ENCODE peak calls at places on chromosome 15, in seven cellular contexts. U, B, E, D, S, G and J are unnamed samples.

GRCh38 chr15:23647421-23648375 is at the start of gene MAGEL2:
- DNase-seq in G (no peak), S (no peak), E (peak), U (no peak), D (no peak), B (no peak), J (no peak)

GRCh38 chr15:92853222-92853621 is 46.9 kb upstream of the CHD2 start:
- DNase-seq in S (no peak), G (no peak), D (no peak), E (no peak), U (no peak), B (no peak), J (no peak)

GRCh38 chr15:57885435-57885834 is 178.9 kb downstream of the POLR2M start:
- DNase-seq in G (no peak), E (no peak), U (no peak), S (no peak), B (no peak), D (no peak), J (no peak)

GRCh38 chr15:77506311-77507150 is 85.8 kb downstream of the HMG20A start:
- DNase-seq in S (peak), B (no peak), U (no peak), E (no peak), G (no peak), D (no peak), J (peak)

GRCh38 chr15:49734831-49735508 is 114.1 kb downstream of the DTWD1 start:
- DNase-seq in D (no peak), S (no peak), U (no peak), E (no peak), G (no peak), B (no peak), J (no peak)

GRCh38 chr15:58063612-58064011 is 1.9 kb downstream of the ALDH1A2 start:
- DNase-seq in S (no peak), B (no peak), E (no peak), D (no peak), U (no peak), G (no peak), J (no peak)

GRCh38 chr15:50774450-50774849 is 8.9 kb upstream of the SPPL2A start:
- DNase-seq in U (no peak), G (peak), S (no peak), D (no peak), E (no peak), B (no peak), J (no peak)

GRCh38 chr15:92901053-92901761 is 1.1 kb downstream of the CHD2 start:
- DNase-seq in S (no peak), U (no peak), B (no peak), E (no peak), G (peak), D (no peak), J (no peak)

GRCh38 chr15:66760358-66760967 is 58.4 kb downstream of the SMAD6 start:
- DNase-seq in S (no peak), B (no peak), U (peak), G (no peak), D (no peak), E (no peak), J (peak)

GRCh38 chr15:74656935-74657535 is 38.8 kb downstream of the EDC3 start:
- DNase-seq in S (no peak), G (no peak), E (no peak), U (no peak), D (no peak), B (no peak), J (no peak)

GRCh38 chr15:42020713-42021273 is at the start of gene PLA2G4E:
- DNase-seq in U (no peak), B (no peak), E (no peak), D (no peak), S (no peak), G (no peak), J (no peak)

GRCh38 chr15:58065445-58066041 is at the start of gene ALDH1A2:
- DNase-seq in U (peak), B (no peak), D (peak), E (peak), S (peak), G (no peak), J (peak)

GRCh38 chr15:42903388-42904324 is 16.9 kb downstream of the TTBK2 start:
- DNase-seq in S (no peak), G (no peak), D (no peak), B (no peak), E (no peak), U (no peak), J (no peak)

GRCh38 chr15:100867476-100867875 is 12.2 kb upstream of the ALDH1A3 start:
- DNase-seq in S (no peak), E (no peak), G (no peak), U (no peak), D (no peak), B (no peak), J (no peak)

GRCh38 chr15:68536331-68537095 is 42.3 kb upstream of the CORO2B start:
- DNase-seq in U (no peak), E (no peak), D (no peak), G (no peak), S (no peak), B (no peak), J (no peak)

GRCh38 chr15:45064386-45064785 is 41.4 kb downstream of the SORD start:
- DNase-seq in D (no peak), U (no peak), G (peak), B (no peak), S (no peak), E (no peak), J (no peak)

GRCh38 chr15:96268421-96269204 is 61.9 kb upstream of the NR2F2 start:
- DNase-seq in G (no peak), U (no peak), E (no peak), S (no peak), D (no peak), B (no peak), J (no peak)

GRCh38 chr15:31236184-31237041 is 90.2 kb upstream of the KLF13 start:
- DNase-seq in E (peak), B (no peak), S (peak), U (peak), G (peak), D (no peak), J (peak)

GRCh38 chr15:80309769-80310384 is 57.9 kb upstream of the CTXND1 start:
- DNase-seq in S (no peak), U (no peak), B (no peak), E (peak), G (no peak), D (no peak), J (no peak)

GRCh38 chr15:83210619-83211018 is 3.0 kb upstream of the HDGFL3 start:
- DNase-seq in B (no peak), E (peak), U (no peak), G (no peak), D (no peak), S (no peak), J (no peak)

GRCh38 chr15:76999996-77000395 is 5.1 kb downstream of the PSTPIP1 start:
- DNase-seq in E (no peak), D (no peak), S (no peak), U (peak), B (no peak), G (no peak), J (no peak)

GRCh38 chr15:90924375-90924774 is 8.0 kb downstream of the HDDC3 start:
- DNase-seq in G (no peak), E (no peak), D (no peak), S (no peak), B (no peak), U (no peak), J (no peak)

GRCh38 chr15:22973286-22973685 is 6.9 kb downstream of the CYFIP1 start:
- DNase-seq in U (no peak), G (peak), B (no peak), D (no peak), S (no peak), E (no peak), J (no peak)

GRCh38 chr15:60591491-60592385 is 112.8 kb upstream of the ICE2 start:
- DNase-seq in U (peak), E (peak), D (peak), B (peak), S (peak), G (peak), J (peak)

GRCh38 chr15:54017911-54018310 is 39.7 kb downstream of the UNC13C start:
- DNase-seq in U (no peak), S (no peak), D (no peak), G (no peak), E (no peak), B (no peak), J (no peak)

DNA sequence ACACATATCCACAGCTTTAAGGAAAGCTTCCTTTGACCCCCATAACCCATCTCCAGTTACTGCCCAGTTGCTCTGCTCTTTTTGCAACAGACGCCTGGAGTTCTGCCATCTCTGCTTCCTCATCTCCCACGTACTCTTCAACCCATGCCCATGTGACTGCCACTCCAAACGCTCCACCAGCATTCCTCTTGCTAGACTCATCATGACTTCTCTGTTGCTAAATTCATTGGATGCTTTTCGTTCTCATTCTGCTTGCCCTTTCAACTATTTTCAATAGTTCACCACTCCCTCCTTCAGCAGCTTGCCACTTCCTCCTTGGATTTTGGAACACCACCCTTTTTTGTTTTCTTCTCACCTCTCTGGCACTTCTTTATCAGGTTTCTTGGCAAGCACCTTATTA is 2.7 kb upstream of the KNSTRN start:
- DNase-seq in E (no peak), U (peak), G (no peak), S (peak), B (no peak), D (no peak), J (no peak)
- H3K27ac ChIP-seq in E (peak), U (no peak), G (no peak), S (peak), B (no peak), D (no peak), J (peak)

DNA sequence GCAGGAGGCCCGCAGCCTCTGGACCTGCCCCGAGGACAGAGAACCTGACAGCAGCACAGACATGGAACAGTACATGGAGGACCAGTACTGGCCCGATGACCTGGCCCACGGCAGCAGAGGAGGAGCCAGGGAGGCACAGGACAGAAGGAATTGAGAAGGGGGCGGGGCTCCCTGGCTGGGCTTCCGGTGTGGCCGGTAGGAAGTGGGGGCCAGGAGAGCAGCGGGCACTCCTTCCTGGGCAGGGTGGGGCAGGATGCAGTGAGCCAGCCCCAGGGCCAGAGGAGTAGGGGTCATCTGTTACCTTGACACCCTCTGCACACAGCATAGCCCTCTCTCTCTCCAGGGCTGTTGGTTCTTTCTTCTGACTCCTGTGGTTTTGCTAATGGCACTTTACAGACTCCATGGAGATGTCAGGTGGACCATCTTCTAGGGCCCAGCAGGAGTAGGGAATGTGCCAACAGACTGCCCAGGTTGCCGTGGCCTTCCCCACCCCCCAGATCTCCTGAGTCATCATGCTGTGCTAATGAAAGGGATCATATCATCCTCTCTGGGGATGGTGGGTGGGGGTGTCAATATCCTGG is 8.6 kb upstream of the ISG20 start:
- DNase-seq in S (no peak), U (no peak), E (no peak), D (no peak), B (no peak), G (no peak), J (no peak)
- H3K27ac ChIP-seq in S (peak), U (no peak), E (no peak), D (peak), B (no peak), G (peak), J (no peak)

DNA sequence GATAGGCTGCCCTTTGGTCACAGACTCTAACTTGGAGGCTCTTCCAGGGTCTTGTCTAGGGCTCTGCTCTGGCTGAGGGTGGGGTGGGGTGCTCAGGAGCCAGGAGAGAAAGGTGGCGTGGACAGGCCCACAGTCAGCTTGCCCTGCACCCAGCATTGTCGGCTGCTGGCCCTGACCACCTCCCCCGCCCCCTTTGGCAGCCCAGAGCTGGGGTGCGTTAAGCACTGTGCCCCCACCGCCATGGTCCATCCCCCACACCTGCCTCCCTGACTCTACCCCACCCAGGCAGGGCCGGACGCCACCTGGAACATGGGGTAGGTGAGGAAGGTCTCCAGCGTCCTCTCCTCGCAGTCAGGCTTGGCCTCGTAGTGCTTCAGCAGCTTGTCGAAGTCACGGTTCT is 58.8 kb downstream of the RASGRF1 start:
- DNase-seq in B (no peak), U (no peak), E (no peak), D (no peak), S (no peak), G (no peak), J (no peak)
- H3K27ac ChIP-seq in B (no peak), U (no peak), E (no peak), D (no peak), S (no peak), G (no peak), J (no peak)

GRCh38 chr15:48642795-48643194 is 2.7 kb downstream of the FBN1 start:
- DNase-seq in B (no peak), D (no peak), S (no peak), G (no peak), U (no peak), E (no peak), J (no peak)
- H3K27ac ChIP-seq in B (no peak), D (no peak), S (no peak), G (no peak), U (no peak), E (peak), J (no peak)

GRCh38 chr15:72535911-72536310 is 61.8 kb downstream of the ARIH1 start:
- DNase-seq in B (no peak), E (no peak), D (no peak), G (no peak), U (no peak), S (no peak), J (no peak)

GRCh38 chr15:72534522-72534921 is 60.4 kb downstream of the ARIH1 start:
- DNase-seq in G (no peak), B (no peak), U (no peak), E (no peak), S (no peak), D (peak), J (no peak)

GRCh38 chr15:72538931-72539330 is 64.8 kb downstream of the ARIH1 start:
- DNase-seq in D (no peak), S (no peak), E (no peak), G (no peak), B (no peak), U (no peak), J (no peak)

GRCh38 chr15:72536506-72536905 is 62.4 kb downstream of the ARIH1 start:
- DNase-seq in S (no peak), U (no peak), G (no peak), D (no peak), E (no peak), B (no peak), J (no peak)

DNA sequence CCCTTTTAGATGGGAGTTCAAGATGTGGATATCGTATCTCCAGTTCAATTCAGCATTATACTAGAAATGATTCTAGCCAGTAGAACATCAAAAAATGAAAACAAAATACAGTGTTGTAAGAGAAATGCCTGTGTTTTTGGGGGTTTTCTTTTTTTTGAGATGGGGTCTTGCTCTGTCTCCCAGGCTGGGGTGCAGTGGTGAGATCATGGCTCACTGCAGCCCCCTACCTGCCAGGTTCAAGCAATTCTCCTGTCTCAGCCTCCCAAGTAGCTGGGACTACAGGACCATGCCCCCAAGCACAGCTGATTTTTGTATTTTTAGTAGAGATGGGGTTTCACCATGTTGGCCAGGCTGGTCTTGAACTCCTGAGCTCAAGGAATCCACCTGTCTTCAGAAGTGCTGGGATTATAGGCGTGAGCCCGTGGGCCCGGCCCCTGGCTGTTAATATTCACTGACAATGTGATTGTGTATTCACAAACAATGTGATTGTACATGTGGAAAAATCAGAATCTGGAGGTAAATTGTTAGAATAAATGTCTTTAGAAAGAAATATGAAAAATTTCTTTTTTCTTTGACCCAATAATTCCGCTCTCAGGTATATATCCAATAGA is 59.0 kb downstream of the ARIH1 start:
- DNase-seq in U (no peak), S (no peak), G (no peak), D (peak), E (no peak), B (no peak), J (no peak)
- H3K27ac ChIP-seq in U (no peak), S (no peak), G (no peak), D (no peak), E (no peak), B (no peak), J (no peak)